ENCODE peak calls at places on chromosome 16, in six cellular contexts. X is lung, Y is brain microvascular endothelial cell, H is GM23338, E is heart left ventricle, J is tibial nerve. Z is an unnamed sample.
A peak's percentile ranks its signal among the peaks of the same experiment; 100 is the strongest.

GRCh38 chr16:52786105-52786504 is 239.2 kb upstream of the TOX3 start:
- DNase-seq in X (no peak), Y (no peak), H (no peak), E (no peak), J (no peak), Z (no peak)

GRCh38 chr16:54284931-54285413 is 1.6 kb downstream of the IRX3 start:
- DNase-seq in X (no peak), Y (no peak), H (peak; percentile 38), E (peak; percentile 38), J (no peak), Z (no peak)

GRCh38 chr16:82621796-82622195 is 5.0 kb upstream of the CDH13 start:
- DNase-seq in X (no peak), Y (no peak), H (peak; percentile 13), E (no peak), J (no peak), Z (no peak)

GRCh38 chr16:50309156-50309526 is 42.8 kb downstream of the ADCY7 start:
- DNase-seq in X (no peak), Y (no peak), H (no peak), E (no peak), J (no peak), Z (no peak)

GRCh38 chr16:54270711-54271110 is 15.9 kb downstream of the IRX3 start:
- DNase-seq in X (no peak), Y (no peak), H (no peak), E (no peak), J (no peak), Z (no peak)

GRCh38 chr16:58414938-58415451 is 22.7 kb downstream of the GINS3 start:
- DNase-seq in X (no peak), Y (peak; percentile 49), H (no peak), E (peak; percentile 35), J (no peak), Z (no peak)

GRCh38 chr16:4053663-4054479 is 62.4 kb downstream of the ADCY9 start:
- DNase-seq in X (peak; percentile 76), Y (peak; percentile 49), H (no peak), E (no peak), J (peak; percentile 82), Z (peak; percentile 83)

GRCh38 chr16:17658881-17659280 is 188.1 kb upstream of the XYLT1 start:
- DNase-seq in X (no peak), Y (no peak), H (peak; percentile 35), E (no peak), J (no peak), Z (no peak)

GRCh38 chr16:80384862-80385261 is 155.9 kb upstream of the DYNLRB2 start:
- DNase-seq in X (no peak), Y (no peak), H (no peak), E (no peak), J (no peak), Z (no peak)

GRCh38 chr16:56202036-56202435 is 10.7 kb downstream of the GNAO1 start:
- DNase-seq in X (no peak), Y (no peak), H (no peak), E (no peak), J (no peak), Z (peak; percentile 33)

GRCh38 chr16:67936876-67937605 is 391 bp upstream of the PSMB10 start:
- DNase-seq in X (peak; percentile 80), Y (no peak), H (no peak), E (no peak), J (peak; percentile 53), Z (no peak)

GRCh38 chr16:3850544-3850899 is 30.0 kb downstream of the CREBBP start:
- DNase-seq in X (no peak), Y (no peak), H (no peak), E (no peak), J (no peak), Z (no peak)

GRCh38 chr16:1494129-1494640 is 1.0 kb downstream of the TELO2 start:
- DNase-seq in X (no peak), Y (peak; percentile 66), H (peak; percentile 56), E (peak; percentile 71), J (peak; percentile 26), Z (peak; percentile 78)

GRCh38 chr16:17474037-17474436 is 3.3 kb upstream of the XYLT1 start:
- DNase-seq in X (no peak), Y (no peak), H (no peak), E (no peak), J (no peak), Z (no peak)

GRCh38 chr16:56363781-56364565 is 61.4 kb downstream of the AMFR start:
- DNase-seq in X (no peak), Y (no peak), H (no peak), E (peak; percentile 6), J (no peak), Z (no peak)

GRCh38 chr16:87790278-87791023 is 24.7 kb upstream of the KLHDC4 start:
- DNase-seq in X (no peak), Y (no peak), H (no peak), E (peak; percentile 59), J (no peak), Z (peak; percentile 88)

GRCh38 chr16:87791295-87792204 is 25.8 kb upstream of the KLHDC4 start:
- DNase-seq in X (no peak), Y (no peak), H (no peak), E (no peak), J (no peak), Z (no peak)

GRCh38 chr16:87792205-87792565 is 26.4 kb upstream of the KLHDC4 start:
- DNase-seq in X (no peak), Y (no peak), H (no peak), E (no peak), J (no peak), Z (no peak)

GRCh38 chr16:87784812-87785211 is 19.0 kb upstream of the KLHDC4 start:
- DNase-seq in X (no peak), Y (no peak), H (no peak), E (no peak), J (no peak), Z (peak; percentile 72)

DNA sequence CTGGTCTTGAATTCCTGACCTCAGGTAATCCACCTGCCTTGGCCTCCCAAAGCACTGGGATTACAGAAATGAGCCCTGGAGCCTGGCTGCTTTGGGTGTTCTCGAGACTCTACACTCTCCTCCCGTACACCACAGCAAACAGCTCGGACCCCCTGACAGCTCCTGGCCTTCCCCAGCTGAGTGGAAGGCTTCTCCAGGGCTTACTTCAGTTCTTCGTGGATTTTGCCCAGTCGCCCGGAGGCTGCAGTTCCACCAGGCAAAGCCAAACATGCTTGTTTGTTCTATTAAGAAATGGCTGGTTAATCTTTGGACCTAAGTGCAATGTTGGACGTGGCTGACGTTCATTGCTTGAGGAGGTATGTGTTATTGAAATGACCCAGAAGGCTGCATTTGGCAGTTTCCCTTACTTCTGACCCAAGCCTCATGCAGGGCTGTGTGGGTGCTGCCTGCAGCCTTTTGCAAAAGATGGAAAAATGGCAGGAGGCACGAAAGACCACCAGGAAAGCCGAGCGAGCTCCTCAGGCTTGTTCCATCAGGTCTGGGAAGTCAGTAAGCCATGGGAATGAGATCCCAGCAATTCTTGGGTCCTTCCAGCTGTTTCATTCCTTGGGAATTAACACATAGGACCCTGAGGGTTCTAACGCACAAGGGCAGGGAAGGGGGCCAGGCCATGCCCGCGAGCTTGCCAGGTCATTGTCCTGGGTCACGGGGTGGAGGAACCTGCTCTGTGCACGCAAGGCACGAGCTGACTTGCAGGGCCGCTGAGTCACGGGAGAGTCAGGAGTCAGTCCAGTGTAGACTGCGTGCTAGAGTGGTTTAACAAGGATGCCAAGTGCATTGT is 23.9 kb upstream of the KLHDC4 start:
- DNase-seq in X (no peak), Y (peak; percentile 65), H (no peak), E (no peak), J (no peak), Z (peak; percentile 99)
- H3K27ac ChIP-seq in X (no peak overlapping the region), Y (no peak overlapping the region), H (no peak overlapping the region), E (no peak overlapping the region), J (no peak overlapping the region), Z (peak overlapping the region; percentile 87)

DNA sequence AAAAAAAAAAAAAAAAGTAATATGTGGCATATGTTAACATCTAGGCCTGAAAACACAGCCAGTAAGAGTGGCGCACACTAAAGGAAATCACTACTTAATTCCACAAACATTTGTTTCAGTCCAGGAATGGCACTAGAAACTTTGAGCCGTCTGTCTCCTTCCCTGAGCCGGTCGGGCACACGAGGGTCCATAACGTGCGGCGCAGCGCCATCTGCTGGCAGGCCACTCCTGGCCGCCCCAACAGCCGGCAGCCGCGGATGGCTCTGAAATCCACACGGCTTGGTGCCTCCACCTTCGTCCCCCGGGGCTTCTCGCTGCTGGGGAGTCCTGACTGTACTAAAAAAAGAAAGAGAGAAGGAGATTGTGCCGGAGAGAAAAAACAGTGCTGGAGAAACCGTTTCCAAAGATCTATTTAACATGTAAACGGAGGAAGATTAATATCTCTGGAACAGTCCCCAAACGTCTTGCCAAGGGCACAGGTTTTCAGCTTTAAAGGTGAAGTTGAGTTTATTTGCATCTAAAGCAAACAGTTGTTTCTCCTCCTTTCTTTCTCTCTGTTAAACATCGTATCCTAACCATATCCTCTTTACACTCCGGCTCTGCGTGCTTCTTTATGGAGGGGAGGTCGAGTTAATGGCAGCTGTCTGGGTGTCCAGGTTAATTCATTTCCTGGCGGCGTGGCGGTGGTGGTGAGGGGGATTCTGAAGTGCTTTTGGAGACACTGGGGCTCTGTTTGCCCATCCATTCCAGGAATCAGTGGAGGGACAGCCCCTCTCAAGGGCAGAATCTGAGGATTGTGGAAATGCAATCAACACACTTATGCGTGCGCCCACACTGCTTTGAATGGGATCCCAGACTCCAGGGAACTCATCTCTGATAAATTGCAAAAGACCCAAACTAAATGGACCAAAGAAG is 611.3 kb upstream of the SALL1 start:
- DNase-seq in X (peak; percentile 63), Y (peak; percentile 43), H (peak; percentile 87), E (peak; percentile 49), J (peak; percentile 64), Z (peak; percentile 74)
- H3K27me3 ChIP-seq in X (no peaks in the 10 kb centered on the region), Y (no peaks in the 10 kb centered on the region), H (no peaks in the 10 kb centered on the region), E (peaks cover 3% of the 10 kb centered on the region), J (no peaks in the 10 kb centered on the region), Z (peaks cover 5% of the 10 kb centered on the region)

DNA sequence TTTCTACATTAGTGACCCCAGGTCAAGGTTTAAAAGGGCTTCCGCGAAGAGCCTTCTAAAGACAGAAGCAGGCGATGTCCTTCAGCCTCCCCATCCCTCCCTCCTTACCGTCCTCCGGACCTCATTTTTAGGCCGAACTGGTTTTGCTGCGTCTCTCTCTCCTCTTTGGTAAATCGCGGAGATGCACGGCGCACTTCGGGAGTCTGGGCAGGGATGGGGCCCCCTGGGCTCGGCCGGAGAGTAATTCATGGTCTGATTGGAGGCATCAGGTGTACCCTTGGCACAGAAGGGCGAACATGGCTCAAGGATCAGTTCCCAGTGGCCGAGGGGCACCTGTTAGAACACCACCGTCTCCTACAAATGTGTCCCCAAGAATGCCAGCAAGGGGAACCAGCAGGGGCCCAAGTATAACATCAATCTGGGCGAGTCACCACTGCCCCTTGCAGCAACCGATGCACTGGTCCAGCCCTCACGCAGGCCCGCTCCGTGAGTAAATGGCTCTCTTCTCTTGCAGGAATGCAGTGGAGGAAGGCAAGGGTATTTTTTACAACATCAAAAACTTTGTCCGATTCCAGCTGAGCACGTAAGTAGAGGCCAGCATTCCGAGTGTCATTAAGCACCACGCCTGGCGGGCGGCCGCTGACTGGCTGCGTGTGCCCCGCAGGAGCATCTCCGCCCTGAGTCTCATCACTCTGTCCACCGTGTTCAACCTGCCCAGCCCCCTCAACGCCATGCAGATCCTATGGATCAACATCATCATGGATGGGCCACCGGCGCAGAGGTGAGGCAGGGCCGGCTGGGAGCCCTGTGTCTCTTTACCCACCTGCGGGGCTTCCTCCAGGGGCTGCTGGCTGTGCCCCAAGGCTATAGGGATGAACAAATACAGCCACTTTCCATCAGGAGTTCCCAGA is 45.6 kb downstream of the MEAK7 start:
- DNase-seq in X (no peak), Y (no peak), H (no peak), E (no peak), J (no peak), Z (no peak)
- H3K36me3 ChIP-seq in X (peaks cover 22% of the 10 kb centered on the region), Y (peaks cover 2% of the 10 kb centered on the region), H (no peaks in the 10 kb centered on the region), E (no peaks in the 10 kb centered on the region), J (no peaks in the 10 kb centered on the region), Z (peaks cover 13% of the 10 kb centered on the region)

DNA sequence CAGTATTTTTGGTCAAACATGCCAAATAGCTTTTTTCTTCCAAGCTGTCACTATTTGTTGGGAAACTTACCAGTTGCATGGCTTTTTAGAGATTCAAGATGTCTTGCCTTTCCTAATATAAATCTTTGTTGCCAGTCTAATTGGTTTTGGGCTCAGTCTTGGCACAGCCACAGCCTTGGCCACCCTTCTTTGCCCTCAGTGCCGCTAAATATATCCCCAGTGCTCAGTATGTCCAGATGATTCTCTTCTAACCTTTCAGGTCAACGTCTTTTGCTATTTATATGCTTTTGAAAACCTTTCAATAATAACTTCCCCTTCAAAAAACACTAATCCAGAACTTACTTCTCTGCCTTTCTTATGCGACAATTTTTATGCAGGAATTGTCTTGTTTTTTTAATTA is 483.1 kb upstream of the ZFHX3 start:
- DNase-seq in X (no peak), Y (no peak), H (no peak), E (no peak), J (no peak), Z (no peak)
- H3K27ac ChIP-seq in X (no peak overlapping the region), Y (no peak overlapping the region), H (no peak overlapping the region), E (no peak overlapping the region), J (no peak overlapping the region), Z (no peak overlapping the region)

Z was measured in SJSA1.